ENCODE peak calls at places on chromosomes 2 and 18, in six cellular contexts. F is tibial artery, Z is suprapubic skin, Y is NCI-H82, X is Kasumi-1, H is lung microvascular endothelial cell. O is an unnamed sample.

GRCh38 chr2:30349691-30350090 is 97.4 kb upstream of the LCLAT1 start:
- DNase-seq in F (no peak), Z (no peak), Y (no peak), X (no peak), H (no peak), O (no peak)

GRCh38 chr2:197211881-197212342 is 98.7 kb downstream of the ANKRD44 start:
- DNase-seq in F (no peak), Z (no peak), Y (no peak), X (no peak), H (no peak), O (peak)

GRCh38 chr2:113707106-113707505 is 49.3 kb downstream of the SLC35F5 start:
- DNase-seq in F (no peak), Z (no peak), Y (no peak), X (no peak), H (no peak), O (no peak)

GRCh38 chr2:122704109-122704563 is 948.7 kb downstream of the TSN start:
- DNase-seq in F (no peak), Z (no peak), Y (no peak), X (peak), H (no peak), O (no peak)

GRCh38 chr18:79919089-79919488 is 32.4 kb downstream of the SLC66A2 start:
- DNase-seq in F (peak), Z (peak), Y (no peak), X (no peak), H (no peak), O (no peak)

GRCh38 chr2:203225423-203226039 is 13.3 kb upstream of the CYP20A1 start:
- DNase-seq in F (no peak), Z (no peak), Y (peak), X (peak), H (peak), O (peak)

GRCh38 chr2:127984551-127984950 is 43.3 kb downstream of the SAP130 start:
- DNase-seq in F (no peak), Z (no peak), Y (no peak), X (no peak), H (peak), O (no peak)

GRCh38 chr2:193695367-193695766 is 1500.6 kb upstream of the TMEFF2 start:
- DNase-seq in F (no peak), Z (no peak), Y (peak), X (peak), H (peak), O (peak)

GRCh38 chr2:100619951-100620350 is 57.2 kb downstream of the PDCL3 start:
- DNase-seq in F (no peak), Z (peak), Y (no peak), X (no peak), H (no peak), O (no peak)

GRCh38 chr2:149422337-149422990 is 92.1 kb downstream of the LYPD6 start:
- DNase-seq in F (no peak), Z (no peak), Y (no peak), X (no peak), H (no peak), O (no peak)

GRCh38 chr2:110097506-110098220 is 18.0 kb downstream of the MALL start:
- DNase-seq in F (no peak), Z (no peak), Y (no peak), X (no peak), H (no peak), O (no peak)

GRCh38 chr2:191835539-191836350 is 11.1 kb downstream of the CAVIN2 start:
- DNase-seq in F (no peak), Z (no peak), Y (no peak), X (no peak), H (no peak), O (no peak)

GRCh38 chr2:124081154-124081771 is 56.2 kb downstream of the CNTNAP5 start:
- DNase-seq in F (no peak), Z (no peak), Y (no peak), X (peak), H (no peak), O (no peak)

GRCh38 chr2:201185863-201186262 is 2.9 kb downstream of the CASP10 start:
- DNase-seq in F (no peak), Z (no peak), Y (no peak), X (no peak), H (no peak), O (peak)

GRCh38 chr18:12406376-12407111 is 1.2 kb upstream of the PRELID3A start:
- DNase-seq in F (no peak), Z (no peak), Y (no peak), X (no peak), H (no peak), O (no peak)

GRCh38 chr2:100247256-100248043 is 74.9 kb downstream of the LONRF2 start:
- DNase-seq in F (no peak), Z (no peak), Y (no peak), X (no peak), H (no peak), O (peak)

GRCh38 chr2:200383380-200384110 is 77.1 kb downstream of the SPATS2L start:
- DNase-seq in F (no peak), Z (no peak), Y (no peak), X (peak), H (peak), O (peak)

GRCh38 chr2:172215936-172216335 is 113.2 kb upstream of the DLX2 start:
- DNase-seq in F (no peak), Z (no peak), Y (no peak), X (no peak), H (no peak), O (no peak)

GRCh38 chr2:64629329-64629781 is 24.4 kb downstream of the SERTAD2 start:
- DNase-seq in F (no peak), Z (peak), Y (peak), X (no peak), H (no peak), O (no peak)

GRCh38 chr2:225100856-225101294 is 58.6 kb upstream of the DOCK10 start:
- DNase-seq in F (no peak), Z (no peak), Y (no peak), X (no peak), H (peak), O (no peak)

GRCh38 chr2:62774555-62775366 is 69.2 kb downstream of the EHBP1 start:
- DNase-seq in F (no peak), Z (no peak), Y (peak), X (peak), H (peak), O (peak)

GRCh38 chr2:85318222-85319182 is 9.3 kb downstream of the TGOLN2 start:
- DNase-seq in F (peak), Z (peak), Y (no peak), X (peak), H (peak), O (no peak)

GRCh38 chr2:68317971-68318685 is 1.6 kb downstream of the CNRIP1 start:
- DNase-seq in F (no peak), Z (no peak), Y (peak), X (no peak), H (peak), O (no peak)

GRCh38 chr18:23627325-23627724 is 35.4 kb downstream of the ANKRD29 start:
- DNase-seq in F (no peak), Z (no peak), Y (no peak), X (no peak), H (peak), O (no peak)

GRCh38 chr2:6557737-6558136 is 308.0 kb downstream of the CMPK2 start:
- DNase-seq in F (no peak), Z (no peak), Y (no peak), X (no peak), H (no peak), O (no peak)

GRCh38 chr2:235050992-235051351 is 99.2 kb downstream of the SH3BP4 start:
- DNase-seq in F (peak), Z (peak), Y (peak), X (no peak), H (peak), O (peak)

GRCh38 chr2:23824777-23825212 is 102.1 kb downstream of the ATAD2B start:
- DNase-seq in F (no peak), Z (no peak), Y (peak), X (peak), H (peak), O (peak)

GRCh38 chr2:197804049-197804757 is at the start of gene PLCL1:
- DNase-seq in F (peak), Z (peak), Y (peak), X (peak), H (peak), O (peak)